ENCODE peak calls at places on chromosomes 1 and 21, in four cellular contexts. T, C, S and E are unnamed samples.

GRCh38 chr1:109636201-109636952 is 16.7 kb downstream of the AMPD2 start:
- DNase-seq in S (no peak), C (peak), T (no peak), E (peak)

GRCh38 chr1:217311766-217312165 is 319.1 kb downstream of the GPATCH2 start:
- DNase-seq in T (no peak), C (no peak), S (no peak), E (no peak)

GRCh38 chr1:64497484-64497883 is 27.6 kb downstream of the CACHD1 start:
- DNase-seq in C (no peak), T (no peak), S (no peak), E (no peak)

GRCh38 chr1:178109348-178110143 is 15.6 kb downstream of the RASAL2 start:
- DNase-seq in C (no peak), T (no peak), S (no peak), E (no peak)

GRCh38 chr1:221274373-221274772 is 395.1 kb downstream of the HLX start:
- DNase-seq in C (no peak), T (no peak), S (no peak), E (no peak)

GRCh38 chr1:180935326-180936109 is 22.8 kb downstream of the KIAA1614 start:
- DNase-seq in S (no peak), T (no peak), C (peak), E (peak)

GRCh38 chr1:32925360-32926142 is 24.4 kb upstream of the TMEM54 start:
- DNase-seq in C (no peak), S (no peak), T (no peak), E (peak)

GRCh38 chr1:19356266-19356665 is 44.1 kb downstream of the SLC66A1 start:
- DNase-seq in S (no peak), C (no peak), T (no peak), E (no peak)

GRCh38 chr1:245704341-245704740 is 549.6 kb downstream of the KIF26B start:
- DNase-seq in S (no peak), C (no peak), T (no peak), E (no peak)

GRCh38 chr1:205493241-205494085 is 11.0 kb upstream of the CDK18 start:
- DNase-seq in S (no peak), C (no peak), T (no peak), E (peak)

GRCh38 chr21:41777934-41778815 is 11.3 kb upstream of the RIPK4 start:
- DNase-seq in C (peak), S (no peak), T (no peak), E (peak)

GRCh38 chr1:55062801-55063561 is 23.6 kb downstream of the PCSK9 start:
- DNase-seq in S (no peak), C (no peak), T (no peak), E (no peak)

GRCh38 chr1:21931171-21932093 is 5.7 kb downstream of the HSPG2 start:
- DNase-seq in S (no peak), C (no peak), T (peak), E (peak)

GRCh38 chr1:88074661-88075060 is 609.4 kb upstream of the PKN2 start:
- DNase-seq in T (no peak), S (no peak), C (no peak), E (no peak)

GRCh38 chr1:205226868-205227583 is 720 bp upstream of the TMCC2 start:
- DNase-seq in T (peak), C (peak), S (no peak), E (peak)

GRCh38 chr1:10378071-10378841 is 20.6 kb upstream of the PGD start:
- DNase-seq in T (peak), S (no peak), C (peak), E (no peak)

GRCh38 chr21:28959367-28960099 is 33.1 kb downstream of the LTN1 start:
- DNase-seq in S (no peak), C (no peak), T (peak), E (peak)

GRCh38 chr1:172976222-172977041 is 74.3 kb downstream of the TNFSF18 start:
- DNase-seq in T (peak), C (no peak), S (no peak), E (peak)

GRCh38 chr21:19237603-19238002 is 834.0 kb upstream of the TMPRSS15 start:
- DNase-seq in S (no peak), T (no peak), C (no peak), E (no peak)

GRCh38 chr1:212557739-212558664 is 50.6 kb upstream of the ATF3 start:
- DNase-seq in T (no peak), C (peak), S (no peak), E (no peak)

DNA sequence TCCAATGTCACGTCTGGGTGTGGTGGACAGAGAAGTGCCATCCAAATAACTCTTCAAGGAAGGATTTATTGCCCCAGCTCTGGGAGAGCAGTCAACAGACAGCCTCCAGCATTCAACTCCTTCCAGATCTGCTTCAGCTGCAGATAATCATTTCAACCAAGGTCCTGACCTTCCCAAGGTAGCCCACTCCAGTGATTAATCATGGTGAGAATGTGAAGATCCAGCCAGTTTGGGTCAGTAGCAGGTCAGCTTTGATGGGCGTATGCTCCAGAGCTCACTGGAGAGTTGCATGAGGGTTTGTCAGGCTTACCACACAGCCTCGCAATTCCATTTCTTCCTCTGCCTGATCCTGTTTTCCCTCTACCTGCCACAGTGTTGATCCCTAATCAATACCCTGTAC is 214.5 kb upstream of the ZRANB2 start:
- DNase-seq in T (no peak), C (no peak), S (no peak), E (no peak)
- TF ChIP-seq ESRRA in T (no peak), C (no peak), S (no peak), E (no peak)

DNA sequence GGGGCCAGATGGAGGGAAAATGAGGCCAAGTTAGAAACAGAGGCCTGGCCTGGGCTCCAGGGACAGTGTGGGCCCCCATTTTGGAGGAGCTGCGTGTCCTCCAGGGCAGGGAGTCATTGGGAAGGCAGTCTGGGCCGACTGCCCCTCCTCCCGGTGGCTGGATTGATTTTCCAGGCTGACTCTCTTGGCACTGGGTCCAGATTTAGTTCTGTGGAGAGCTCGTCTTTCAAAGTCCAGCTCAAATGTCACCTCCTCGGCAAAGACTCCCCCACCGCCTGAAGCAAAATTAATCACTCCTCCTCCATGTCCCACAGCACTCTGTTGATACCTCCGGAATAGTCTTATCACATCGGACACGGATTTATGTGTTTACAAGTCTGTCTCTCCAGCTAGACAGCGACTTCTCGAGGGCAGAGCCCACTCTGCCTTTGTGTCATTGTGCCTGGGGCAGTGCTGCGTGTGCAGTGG is 175.1 kb downstream of the CAMTA1 start:
- DNase-seq in S (no peak), T (no peak), C (no peak), E (no peak)
- TF ChIP-seq JUNB in S (no peak), T (no peak), C (no peak), E (no peak)

DNA sequence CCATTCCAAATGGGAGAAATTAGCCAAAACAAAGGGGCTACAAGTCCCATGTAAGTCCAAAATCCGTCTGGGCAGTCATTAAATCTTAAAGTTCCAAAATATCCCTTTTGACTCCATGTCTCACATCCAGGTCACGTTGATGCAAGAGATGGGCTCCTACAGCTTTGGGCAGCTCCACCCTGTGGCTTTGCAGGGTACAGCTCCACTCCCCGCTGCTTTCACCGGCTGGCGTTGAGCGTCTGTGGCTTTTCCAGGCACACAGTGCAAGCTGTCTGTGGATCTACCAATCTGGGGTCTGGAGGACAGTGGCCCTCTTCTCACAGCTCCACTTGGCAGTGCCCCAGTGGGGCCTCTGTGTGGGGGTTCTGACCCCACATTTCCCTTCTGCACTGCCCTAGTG is 130.2 kb downstream of the TPR start:
- DNase-seq in S (no peak), C (no peak), T (no peak), E (peak)
- TF ChIP-seq ESRRA in S (no peak), C (no peak), T (no peak), E (no peak)

GRCh38 chr1:230254265-230254664 is 171.9 kb downstream of the PGBD5 start:
- DNase-seq in T (no peak), C (no peak), S (no peak), E (peak)

GRCh38 chr1:230250061-230250460 is 176.1 kb downstream of the PGBD5 start:
- DNase-seq in C (no peak), S (no peak), T (no peak), E (no peak)

GRCh38 chr1:230250676-230251075 is 175.5 kb downstream of the PGBD5 start:
- DNase-seq in C (no peak), T (no peak), S (no peak), E (no peak)

GRCh38 chr1:230253150-230253549 is 173.0 kb downstream of the PGBD5 start:
- DNase-seq in T (no peak), C (no peak), S (no peak), E (no peak)

DNA sequence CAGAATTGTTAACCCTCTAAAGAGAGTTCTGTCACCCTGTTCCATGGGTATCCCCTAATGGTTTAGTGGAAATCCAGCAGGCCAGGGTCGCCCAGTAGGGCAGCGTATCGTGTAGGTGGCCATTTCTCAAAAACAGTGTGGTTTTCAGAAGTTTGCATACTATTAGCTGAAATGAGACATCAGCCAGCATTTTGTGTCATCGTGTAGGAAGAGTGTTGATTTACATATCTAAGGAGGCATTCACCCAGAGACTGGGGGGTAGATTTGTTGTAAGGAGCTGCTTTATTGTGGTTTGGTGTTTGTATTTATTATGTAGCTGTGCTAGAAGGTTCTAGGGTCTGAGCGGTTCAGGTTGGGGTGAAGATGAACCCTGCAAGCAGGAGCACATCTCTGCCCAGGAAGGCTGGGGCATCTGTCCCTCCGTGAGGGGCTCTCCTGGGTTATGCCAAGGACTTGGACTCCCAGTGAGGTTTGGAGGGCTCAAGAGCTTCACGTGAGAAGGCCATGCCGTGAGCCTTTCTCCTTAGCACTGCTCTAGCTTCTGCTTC is 174.4 kb downstream of the PGBD5 start:
- DNase-seq in S (peak), T (no peak), C (no peak), E (no peak)
- TF ChIP-seq JUNB in S (peak), T (no peak), C (no peak), E (no peak)

GRCh38 chr1:7172804-7173203 is 387.6 kb downstream of the CAMTA1 start:
- DNase-seq in C (no peak), S (no peak), T (no peak), E (no peak)
- TF ChIP-seq ESRRA in C (no peak), S (no peak), T (no peak), E (no peak)